ENCODE peak calls at places on chromosome 22, in seven cellular contexts. F is Calu3; C is nucleus accumbens; M is iPS DF 19.7; G is KG1; R is stimulated activated CD8-positive, alpha-beta memory T cell treated with anti-CD3 and anti-CD28 coated beads, Interleukin-7, amount 100 ng/mL, for 1 hour; S is effector CD8-positive, alpha-beta T cell. Q is an unnamed sample.

GRCh38 chr22:36368359-36368983 is 19.3 kb downstream of the MYH9 start:
- DNase-seq in C (no peak), S (no peak), G (no peak), F (peak), R (no peak), M (peak), Q (no peak)

GRCh38 chr22:28074526-28074925 is 155.5 kb upstream of the PITPNB start:
- DNase-seq in G (no peak), S (no peak), C (no peak), M (no peak), F (no peak), R (no peak), Q (no peak)

GRCh38 chr22:27827586-27828213 is 26.1 kb upstream of the MN1 start:
- DNase-seq in C (no peak), S (no peak), M (no peak), G (no peak), F (no peak), R (no peak), Q (no peak)

GRCh38 chr22:39283312-39284141 is 35.9 kb downstream of the RPL3 start:
- DNase-seq in S (no peak), R (no peak), G (no peak), F (peak), M (no peak), C (no peak), Q (peak)

GRCh38 chr22:30837531-30837930 is 131.0 kb downstream of the MORC2 start:
- DNase-seq in S (no peak), C (no peak), M (no peak), R (no peak), G (no peak), F (no peak), Q (peak)

GRCh38 chr22:46373838-46374662 is 38.5 kb downstream of the TRMU start:
- DNase-seq in R (no peak), M (no peak), G (peak), C (no peak), S (no peak), F (no peak), Q (no peak)

GRCh38 chr22:38220163-38220562 is 18.4 kb downstream of the MAFF start:
- DNase-seq in R (no peak), M (no peak), G (no peak), C (no peak), F (no peak), S (no peak), Q (no peak)

GRCh38 chr22:36467042-36467810 is 14.2 kb downstream of the TXN2 start:
- DNase-seq in G (no peak), F (no peak), M (no peak), R (no peak), S (no peak), C (no peak), Q (no peak)

GRCh38 chr22:31082606-31083376 is 1.7 kb downstream of the SMTN start:
- DNase-seq in F (peak), C (no peak), S (peak), G (no peak), M (no peak), R (peak), Q (no peak)

GRCh38 chr22:39532215-39533071 is at the start of gene RPS19BP1:
- DNase-seq in G (peak), R (peak), M (peak), S (peak), C (peak), F (peak), Q (peak)

GRCh38 chr22:38098410-38099249 is 11.9 kb downstream of the BAIAP2L2 start:
- DNase-seq in S (no peak), F (no peak), G (no peak), R (no peak), M (no peak), C (no peak), Q (no peak)

GRCh38 chr22:19615001-19615461 is 90.8 kb upstream of the CLDN5 start:
- DNase-seq in C (no peak), R (no peak), S (no peak), M (no peak), G (no peak), F (no peak), Q (no peak)

GRCh38 chr22:24997023-24997422 is 44.5 kb downstream of the KIAA1671 start:
- DNase-seq in F (no peak), M (no peak), C (no peak), R (no peak), S (no peak), G (no peak), Q (no peak)

GRCh38 chr22:23181763-23182288 is 1.5 kb downstream of the BCR start:
- DNase-seq in G (no peak), R (no peak), F (peak), C (no peak), M (no peak), S (no peak), Q (no peak)

GRCh38 chr22:29166180-29166579 is 39.5 kb upstream of the EMID1 start:
- DNase-seq in M (no peak), R (no peak), C (no peak), G (no peak), F (no peak), S (no peak), Q (no peak)

GRCh38 chr22:32158712-32159533 is at the start of gene C22orf42:
- DNase-seq in M (no peak), G (no peak), F (no peak), R (no peak), C (no peak), S (no peak), Q (no peak)

GRCh38 chr22:48660795-48661740 is 1166.6 kb downstream of the BRD1 start:
- DNase-seq in F (no peak), R (no peak), M (no peak), C (no peak), S (no peak), G (no peak), Q (no peak)

GRCh38 chr22:36753120-36753802 is 22.7 kb downstream of the IFT27 start:
- DNase-seq in M (no peak), C (no peak), R (no peak), F (no peak), S (no peak), G (no peak), Q (no peak)

GRCh38 chr22:31044262-31044861 is 36.8 kb upstream of the SMTN start:
- DNase-seq in R (no peak), F (no peak), G (no peak), C (no peak), S (no peak), M (no peak), Q (no peak)

GRCh38 chr22:44919691-44920090 is 90.1 kb downstream of the PHF21B start:
- DNase-seq in M (no peak), G (no peak), C (no peak), F (no peak), R (no peak), S (no peak), Q (no peak)

GRCh38 chr22:48899523-48900326 is 927.9 kb downstream of the BRD1 start:
- DNase-seq in S (no peak), C (no peak), F (no peak), M (no peak), G (no peak), R (no peak), Q (no peak)

GRCh38 chr22:20439928-20440575 is 2.4 kb upstream of the SCARF2 start:
- DNase-seq in F (no peak), G (no peak), C (no peak), R (no peak), M (no peak), S (no peak), Q (no peak)

GRCh38 chr22:48918585-48919186 is 909.0 kb downstream of the BRD1 start:
- DNase-seq in S (no peak), G (no peak), R (no peak), M (no peak), C (no peak), F (no peak), Q (no peak)

GRCh38 chr22:47608421-47608820 is 846.0 kb downstream of the TBC1D22A start:
- DNase-seq in F (no peak), S (no peak), R (no peak), C (no peak), M (no peak), G (no peak), Q (no peak)

GRCh38 chr22:46070215-46070721 is 80.1 kb upstream of the PPARA start:
- DNase-seq in G (no peak), S (no peak), R (no peak), F (peak), M (no peak), C (no peak), Q (no peak)

GRCh38 chr22:41446057-41446501 is 522 bp downstream of the TOB2 start:
- DNase-seq in F (peak), R (no peak), S (no peak), C (no peak), M (no peak), G (no peak), Q (no peak)

GRCh38 chr22:37563153-37564081 is 3.1 kb downstream of the CDC42EP1 start:
- DNase-seq in R (no peak), G (no peak), M (no peak), F (peak), S (no peak), C (peak), Q (no peak)

GRCh38 chr22:20571531-20572007 is 64.2 kb downstream of the MED15 start:
- DNase-seq in M (no peak), S (peak), R (peak), C (no peak), G (no peak), F (peak), Q (no peak)

GRCh38 chr22:25102722-25103121 is 96.9 kb upstream of the CRYBB3 start:
- DNase-seq in C (no peak), G (no peak), F (no peak), R (no peak), M (no peak), S (no peak), Q (no peak)

GRCh38 chr22:42639541-42640241 is 710 bp downstream of the ATP5MGL start:
- DNase-seq in R (no peak), M (no peak), S (no peak), C (no peak), F (no peak), G (no peak), Q (no peak)

GRCh38 chr22:34055525-34056200 is 135.4 kb upstream of the LARGE1 start:
- DNase-seq in C (peak), G (no peak), S (no peak), R (no peak), M (peak), F (no peak), Q (no peak)

GRCh38 chr22:46556775-46557174 is 19.4 kb upstream of the CELSR1 start:
- DNase-seq in S (no peak), G (no peak), M (no peak), R (no peak), C (no peak), F (no peak), Q (no peak)

GRCh38 chr22:36194971-36195370 is 6.6 kb downstream of the APOL4 start:
- DNase-seq in M (no peak), S (no peak), C (peak), R (no peak), F (peak), G (peak), Q (peak)

GRCh38 chr22:22666307-22667091 is 22.1 kb downstream of the GGTLC2 start:
- DNase-seq in G (no peak), C (no peak), S (no peak), R (no peak), F (peak), M (no peak), Q (no peak)

GRCh38 chr22:23526588-23527315 is 53.3 kb downstream of the IGLL1 start:
- DNase-seq in M (no peak), G (no peak), F (no peak), R (no peak), S (no peak), C (no peak), Q (no peak)

GRCh38 chr22:50001388-50002231 is 11.0 kb downstream of the IL17REL start:
- DNase-seq in R (no peak), S (no peak), G (no peak), F (no peak), M (no peak), C (no peak), Q (no peak)

GRCh38 chr22:24728790-24729637 is 45.5 kb downstream of the PIWIL3 start:
- DNase-seq in R (no peak), M (no peak), S (no peak), G (peak), F (no peak), C (peak), Q (peak)

GRCh38 chr22:38940985-38941384 is 16.4 kb upstream of the APOBEC3A start:
- DNase-seq in G (no peak), C (no peak), R (no peak), S (no peak), M (no peak), F (no peak), Q (no peak)